ENCODE peak calls at places on chromosomes 3 and 15, in four cellular contexts. D is ovary, T is cardiac muscle cell, E is transverse colon. Z is an unnamed sample.

GRCh38 chr3:180531303-180532278 is 70.4 kb upstream of the TTC14 start:
- DNase-seq in E (no peak), D (no peak), T (no peak), Z (no peak)

GRCh38 chr15:25437751-25438600 is 848 bp downstream of the UBE3A start:
- DNase-seq in E (peak; percentile 58), D (peak; percentile 75), T (peak; percentile 78), Z (peak; percentile 56)

GRCh38 chr3:184680411-184680990 is 31.4 kb downstream of the MAGEF1 start:
- DNase-seq in E (no peak), D (no peak), T (no peak), Z (no peak)

GRCh38 chr3:174408310-174408709 is 450.8 kb upstream of the NAALADL2 start:
- DNase-seq in D (no peak), T (no peak), E (no peak), Z (no peak)

GRCh38 chr3:11661052-11661656 is 17.4 kb upstream of the VGLL4 start:
- DNase-seq in T (no peak), E (no peak), D (no peak), Z (no peak)

GRCh38 chr15:95247068-95247984 is 1016.0 kb downstream of the MCTP2 start:
- DNase-seq in E (no peak), D (no peak), T (no peak), Z (no peak)

GRCh38 chr15:62119224-62119925 is 45.7 kb downstream of the C2CD4B start:
- DNase-seq in D (no peak), E (no peak), T (no peak), Z (no peak)

GRCh38 chr3:98986073-98986472 is 84.6 kb upstream of the DCBLD2 start:
- DNase-seq in E (no peak), T (peak; percentile 45), D (peak; percentile 18), Z (no peak)

GRCh38 chr3:53730565-53730964 is 115.7 kb downstream of the CHDH start:
- DNase-seq in D (peak; percentile 53), T (no peak), E (no peak), Z (peak; percentile 55)

GRCh38 chr3:190697901-190698300 is 164.6 kb downstream of the GMNC start:
- DNase-seq in D (no peak), E (no peak), T (no peak), Z (no peak)

GRCh38 chr3:103937094-103937493 is 1429.6 kb upstream of the ALCAM start:
- DNase-seq in E (no peak), T (no peak), D (no peak), Z (no peak)

GRCh38 chr3:128782282-128783146 is 56.5 kb downstream of the RAB7A start:
- DNase-seq in D (no peak), T (no peak), E (no peak), Z (no peak)

DNA sequence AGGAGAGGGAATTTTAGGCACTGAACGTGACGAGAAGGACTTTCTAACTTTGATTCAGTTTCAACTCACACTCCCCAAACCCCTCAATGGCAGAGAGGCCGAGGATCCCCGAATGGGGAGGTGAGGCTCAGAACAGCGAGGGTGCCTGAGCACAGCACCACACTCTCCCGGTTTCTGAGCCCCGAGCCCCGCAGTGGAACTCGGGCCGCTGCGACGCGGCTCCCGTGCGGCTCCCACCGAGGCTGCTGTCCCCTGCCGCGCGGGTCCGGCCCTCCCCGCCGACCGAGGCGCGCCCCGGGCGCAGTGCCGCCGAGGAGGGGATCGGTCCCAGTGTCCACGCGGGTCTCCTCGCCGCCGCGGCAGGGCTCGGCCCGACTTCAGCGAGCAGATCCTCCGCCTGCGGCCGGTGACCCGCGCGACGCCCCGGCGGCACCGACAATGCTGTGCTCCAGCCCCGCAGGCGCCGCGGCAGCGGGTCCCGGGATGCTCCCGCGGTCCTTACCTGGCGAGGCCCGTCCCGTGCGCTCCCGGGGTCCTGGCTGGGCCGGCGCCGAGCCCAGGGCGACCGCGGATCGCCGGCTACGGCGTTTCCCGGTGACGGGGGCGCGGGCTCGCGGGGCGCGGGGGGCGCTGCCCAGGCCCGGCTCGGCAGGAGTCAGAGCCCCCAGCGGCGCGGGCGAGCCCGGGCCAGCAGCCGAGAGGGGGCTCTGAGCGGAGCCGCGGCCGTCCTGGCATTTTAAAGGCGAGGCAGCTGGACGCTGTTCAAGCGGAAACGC is at the start of gene CTXND1:
- DNase-seq in T (peak; percentile 62), D (peak; percentile 22), E (no peak), Z (no peak)
- H3K27me3 ChIP-seq in T (peaks cover 96% of the 10 kb centered on the region), D (no peaks in the 10 kb centered on the region), E (peaks cover 81% of the 10 kb centered on the region), Z (peaks cover 77% of the 10 kb centered on the region)

DNA sequence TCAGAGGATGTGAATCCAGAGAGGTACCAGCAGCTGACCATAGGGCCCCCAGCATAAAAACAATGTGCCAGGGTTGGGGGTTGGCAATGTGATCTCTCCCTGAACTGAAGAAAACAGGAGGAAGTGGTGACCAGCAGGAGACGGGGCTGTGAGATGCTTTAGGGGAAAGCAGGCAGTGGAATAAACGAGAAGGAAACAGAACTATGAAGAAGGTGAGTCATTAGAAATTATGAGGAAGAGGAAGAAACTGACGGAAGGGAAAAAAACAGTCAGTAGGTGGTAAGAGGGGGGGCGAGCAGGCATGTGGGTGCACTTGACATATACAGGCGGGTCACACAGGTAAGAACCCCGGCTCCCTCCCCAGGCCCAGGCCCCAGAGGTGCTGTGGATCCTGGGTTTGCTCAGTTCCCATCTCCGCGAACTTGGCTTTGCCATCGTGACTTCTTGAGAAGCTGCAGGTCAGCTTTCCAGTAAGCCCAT is 42.2 kb upstream of the B3GNT5 start:
- DNase-seq in T (no peak), D (no peak), E (no peak), Z (no peak)
- H3K27ac ChIP-seq in T (no peak overlapping the region), D (no peak overlapping the region), E (no peak overlapping the region), Z (peak overlapping the region; percentile 67)

GRCh38 chr15:58582150-58582549 is 150.4 kb downstream of the LIPC start:
- DNase-seq in D (no peak), E (no peak), T (no peak), Z (no peak)

GRCh38 chr15:58585668-58586461 is 154.1 kb downstream of the LIPC start:
- DNase-seq in E (no peak), T (no peak), D (no peak), Z (no peak)

GRCh38 chr15:58587481-58587880 is 155.7 kb downstream of the LIPC start:
- DNase-seq in T (no peak), E (no peak), D (no peak), Z (no peak)

GRCh38 chr15:58584789-58585461 is 153.1 kb downstream of the LIPC start:
- DNase-seq in D (no peak), T (no peak), E (no peak), Z (no peak)

DNA sequence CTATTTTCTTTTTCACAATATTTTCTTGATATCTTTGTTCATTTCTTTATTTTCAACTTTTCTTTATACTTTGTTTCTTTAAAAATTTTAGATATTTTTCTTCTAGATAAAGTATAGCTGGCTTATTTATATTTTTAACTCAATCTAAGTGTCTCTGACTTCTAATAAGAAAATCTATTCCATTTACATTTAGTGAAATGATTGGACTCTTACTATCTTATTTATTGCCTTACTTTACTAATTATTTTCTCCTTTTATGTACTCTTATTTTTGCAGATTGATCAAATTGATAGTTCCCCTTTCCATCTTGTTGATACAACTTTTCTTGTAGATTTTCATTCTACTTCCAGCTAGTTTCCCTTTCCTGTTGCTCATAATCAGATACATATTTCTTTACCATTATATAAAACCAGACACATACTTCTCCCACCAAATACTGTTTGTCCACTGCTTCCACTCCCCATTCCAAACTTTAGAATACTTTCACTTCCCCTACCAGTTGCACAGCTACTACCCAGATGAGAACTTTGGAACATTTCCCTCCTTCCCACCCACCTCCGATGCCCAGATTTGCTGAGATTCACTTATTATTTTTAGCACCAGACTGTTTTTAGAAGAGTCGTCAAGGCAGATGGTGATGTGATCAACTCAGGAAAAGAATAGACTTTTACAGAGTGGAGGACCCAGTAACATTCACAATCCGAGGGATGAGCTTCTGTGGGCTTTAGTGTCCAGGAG is 151.5 kb downstream of the LIPC start:
- DNase-seq in D (no peak), T (no peak), E (no peak), Z (no peak)
- H3K4me3 ChIP-seq in D (no peak overlapping the region), T (no peak overlapping the region), E (no peak overlapping the region), Z (no peak overlapping the region)

DNA sequence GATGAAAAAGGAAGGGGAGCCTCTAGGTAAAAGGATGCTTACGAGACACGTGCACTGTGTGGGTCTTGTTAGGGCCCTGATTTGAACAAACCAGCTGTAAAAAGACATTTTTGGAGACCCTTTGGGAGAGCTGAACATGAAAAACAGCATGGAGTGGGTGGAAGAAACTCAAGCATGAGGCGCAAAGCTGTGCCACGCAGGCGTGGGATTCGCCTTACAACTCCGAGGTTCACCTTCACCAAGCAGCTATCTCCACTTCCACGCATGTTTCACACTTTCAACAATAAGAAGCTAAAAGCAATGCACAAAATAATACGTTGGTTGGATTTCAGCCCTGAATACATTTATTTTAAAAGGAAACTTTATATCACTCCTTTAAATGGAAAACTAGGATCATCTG is 42.6 kb downstream of the IQSEC1 start:
- DNase-seq in T (no peak), E (no peak), D (no peak), Z (no peak)
- H3K27me3 ChIP-seq in T (no peaks in the 10 kb centered on the region), E (no peaks in the 10 kb centered on the region), D (no peaks in the 10 kb centered on the region), Z (no peaks in the 10 kb centered on the region)

DNA sequence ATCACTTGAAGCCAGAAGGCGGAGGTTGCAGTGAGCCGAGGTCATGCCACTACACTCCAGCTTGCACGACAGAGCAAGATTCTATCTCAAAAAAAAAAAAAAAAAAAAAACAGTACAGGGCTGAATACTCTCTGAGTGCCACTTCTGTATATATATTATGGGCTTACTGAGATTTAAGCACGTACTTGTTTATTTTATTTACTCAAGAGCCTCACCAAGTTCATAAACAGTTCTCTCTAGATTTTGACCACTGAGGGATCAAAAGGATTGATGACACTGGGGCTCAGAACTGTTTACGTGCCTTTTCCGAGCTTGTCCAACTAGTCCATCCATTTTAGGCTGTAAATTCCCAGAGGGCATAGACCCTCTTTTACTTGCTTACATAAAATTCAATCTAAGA is 81.5 kb downstream of the FRMD4B start:
- DNase-seq in D (no peak), T (no peak), E (no peak), Z (no peak)
- H3K27ac ChIP-seq in D (no peak overlapping the region), T (no peak overlapping the region), E (no peak overlapping the region), Z (no peak overlapping the region)

Z was measured in heart right ventricle.